ENCODE peak calls at places on chromosome 9, in four cellular contexts. O is choroid plexus epithelial cell, A is fibroblast of lung, P is mammary epithelial cell. F is an unnamed sample.

GRCh38 chr9:119375892-119376291 is 6.7 kb upstream of the BRINP1 start:
- DNase-seq in O (peak; percentile 25), A (peak; percentile 14), P (peak; percentile 33), F (peak; percentile 5)

GRCh38 chr9:35112257-35113020 is 3.2 kb downstream of the ATOSB start:
- DNase-seq in O (peak; percentile 62), A (peak; percentile 75), P (peak; percentile 63), F (peak; percentile 88)

GRCh38 chr9:96232539-96233241 is 69.3 kb downstream of the HSD17B3 start:
- DNase-seq in O (peak; percentile 78), A (no peak), P (peak; percentile 45), F (peak; percentile 73)

GRCh38 chr9:9412241-9412640 is 1200.6 kb downstream of the PTPRD start:
- DNase-seq in O (no peak), A (no peak), P (no peak), F (no peak)

GRCh38 chr9:90726215-90726614 is 75.4 kb upstream of the SYK start:
- DNase-seq in O (no peak), A (no peak), P (no peak), F (no peak)

GRCh38 chr9:38066167-38066906 is 2.7 kb downstream of the SHB start:
- DNase-seq in O (no peak), A (no peak), P (peak; percentile 52), F (no peak)

GRCh38 chr9:117075636-117076035 is 339.2 kb downstream of the ASTN2 start:
- DNase-seq in O (no peak), A (no peak), P (no peak), F (no peak)

GRCh38 chr9:35517136-35517535 is 27.2 kb downstream of the RUSC2 start:
- DNase-seq in O (no peak), A (peak; percentile 53), P (peak; percentile 50), F (no peak)

GRCh38 chr9:123933801-123934200 is 3.9 kb upstream of the DENND1A start:
- DNase-seq in O (no peak), A (no peak), P (no peak), F (no peak)

GRCh38 chr9:81573415-81574321 is 115.7 kb downstream of the TLE1 start:
- DNase-seq in O (no peak), A (no peak), P (no peak), F (no peak)

GRCh38 chr9:137445930-137446431 is 4.8 kb upstream of the ENTPD8 start:
- DNase-seq in O (no peak), A (no peak), P (no peak), F (peak; percentile 40)

GRCh38 chr9:121780177-121780576 is 128.7 kb downstream of the DAB2IP start:
- DNase-seq in O (no peak), A (no peak), P (no peak), F (no peak)

GRCh38 chr9:122402403-122403268 is 31.8 kb downstream of the PTGS1 start:
- DNase-seq in O (peak; percentile 98), A (peak; percentile 96), P (peak; percentile 92), F (peak; percentile 100)

GRCh38 chr9:137315581-137316011 is 13.5 kb upstream of the NRARP start:
- DNase-seq in O (no peak), A (no peak), P (no peak), F (no peak)

GRCh38 chr9:111271481-111272080 is 58.4 kb downstream of the OR2K2 start:
- DNase-seq in O (peak; percentile 11), A (peak; percentile 51), P (no peak), F (peak; percentile 16)

GRCh38 chr9:111720170-111720569 is 58.8 kb downstream of the GNG10 start:
- DNase-seq in O (peak; percentile 11), A (no peak), P (no peak), F (no peak)

GRCh38 chr9:13485068-13485596 is 205.6 kb upstream of the MPDZ start:
- DNase-seq in O (peak; percentile 90), A (peak; percentile 94), P (peak; percentile 61), F (peak; percentile 99)

GRCh38 chr9:113682297-113682771 is 193.8 kb upstream of the ZNF618 start:
- DNase-seq in O (peak; percentile 90), A (peak; percentile 68), P (peak; percentile 85), F (peak; percentile 92)

GRCh38 chr9:135422340-135422944 is 57.1 kb upstream of the PPP1R26 start:
- DNase-seq in O (no peak), A (no peak), P (no peak), F (no peak)

GRCh38 chr9:95081998-95082397 is 235.5 kb downstream of the FANCC start:
- DNase-seq in O (no peak), A (no peak), P (no peak), F (no peak)

GRCh38 chr9:32431940-32432555 is 47.6 kb downstream of the ACO1 start:
- DNase-seq in O (peak; percentile 69), A (peak; percentile 52), P (peak; percentile 4), F (peak; percentile 52)

GRCh38 chr9:120403543-120403856 is 176.5 kb downstream of the CDK5RAP2 start:
- DNase-seq in O (no peak), A (no peak), P (no peak), F (no peak)

GRCh38 chr9:1083325-1083913 is 33.3 kb downstream of the DMRT2 start:
- DNase-seq in O (no peak), A (no peak), P (no peak), F (no peak)

GRCh38 chr9:87428659-87429058 is 69.0 kb upstream of the DAPK1 start:
- DNase-seq in O (no peak), A (no peak), P (no peak), F (no peak)

GRCh38 chr9:78319197-78320029 is 22.5 kb downstream of the PSAT1 start:
- DNase-seq in O (no peak), A (no peak), P (no peak), F (no peak)

GRCh38 chr9:13145340-13145739 is 134.2 kb downstream of the MPDZ start:
- DNase-seq in O (no peak), A (no peak), P (no peak), F (no peak)

GRCh38 chr9:132472599-132472998 is 62.6 kb downstream of the CFAP77 start:
- DNase-seq in O (no peak), A (no peak), P (no peak), F (no peak)

GRCh38 chr9:136050706-136051567 is 44.2 kb downstream of the NACC2 start:
- DNase-seq in O (no peak), A (peak; percentile 26), P (peak; percentile 56), F (no peak)

GRCh38 chr9:135898634-135899407 is 8.5 kb downstream of the CAMSAP1 start:
- DNase-seq in O (no peak), A (peak; percentile 78), P (no peak), F (peak; percentile 93)

GRCh38 chr9:4743131-4743875 is 2.3 kb upstream of the AK3 start:
- DNase-seq in O (peak; percentile 64), A (no peak), P (peak; percentile 86), F (peak; percentile 14)

GRCh38 chr9:27572566-27572917 is 739 bp downstream of the C9orf72 start:
- DNase-seq in O (peak; percentile 59), A (peak; percentile 44), P (peak; percentile 67), F (peak; percentile 32)

GRCh38 chr9:95077053-95077765 is 240.3 kb downstream of the FANCC start:
- DNase-seq in O (no peak), A (no peak), P (no peak), F (no peak)

GRCh38 chr9:128362774-128363173 is 8.4 kb upstream of the URM1 start:
- DNase-seq in O (no peak), A (no peak), P (no peak), F (no peak)

GRCh38 chr9:128358861-128359260 is 12.3 kb upstream of the URM1 start:
- DNase-seq in O (no peak), A (no peak), P (no peak), F (no peak)

GRCh38 chr9:128361981-128362646 is 9.1 kb upstream of the URM1 start:
- DNase-seq in O (peak; percentile 86), A (peak; percentile 74), P (peak; percentile 72), F (peak; percentile 90)

GRCh38 chr9:128360826-128361225 is 10.3 kb upstream of the URM1 start:
- DNase-seq in O (no peak), A (no peak), P (no peak), F (no peak)

GRCh38 chr9:128361296-128361980 is 9.7 kb upstream of the URM1 start:
- DNase-seq in O (no peak), A (no peak), P (no peak), F (no peak)
- H3K4me3 ChIP-seq in O (peak overlapping the region; percentile 65), A (peak overlapping the region; percentile 39), P (no peak overlapping the region), F (no peak overlapping the region)

GRCh38 chr9:2229109-2229733 is 214.1 kb downstream of the SMARCA2 start:
- DNase-seq in O (no peak), A (no peak), P (peak; percentile 37), F (no peak)

GRCh38 chr9:2228641-2229040 is 213.5 kb downstream of the SMARCA2 start:
- DNase-seq in O (no peak), A (no peak), P (no peak), F (no peak)

GRCh38 chr9:2230362-2230761 is 215.2 kb downstream of the SMARCA2 start:
- DNase-seq in O (no peak), A (no peak), P (peak; percentile 18), F (no peak)

GRCh38 chr9:2227468-2227867 is 212.3 kb downstream of the SMARCA2 start:
- DNase-seq in O (no peak), A (peak; percentile 70), P (no peak), F (peak; percentile 90)

DNA sequence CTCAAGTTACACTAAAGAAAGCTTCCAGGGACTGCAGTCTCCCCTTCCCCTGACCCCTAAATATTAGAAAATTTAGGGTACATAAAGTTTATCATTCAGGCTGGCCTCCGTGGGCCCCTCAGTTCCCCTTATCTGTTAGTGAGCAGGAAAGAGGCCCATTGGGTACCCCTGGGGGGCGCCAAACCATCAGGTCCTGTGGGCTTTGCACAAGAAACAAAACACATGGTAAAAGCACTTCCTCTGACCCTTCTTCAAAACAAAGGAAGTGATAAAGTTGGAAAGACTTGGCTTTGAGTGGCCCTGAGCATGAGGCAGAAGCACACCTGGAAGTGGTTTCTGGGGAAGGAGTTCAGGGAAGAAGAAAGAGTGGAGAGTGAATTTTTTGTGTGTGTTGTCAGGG is 213.0 kb downstream of the SMARCA2 start:
- DNase-seq in O (no peak), A (no peak), P (no peak), F (no peak)
- TF ChIP-seq CTCF in O (peak; percentile 57), A (no peak), P (peak; percentile 25), F (no peak)

GRCh38 chr9:6956796-6957355 is 199.1 kb downstream of the KDM4C start:
- DNase-seq in O (no peak), A (no peak), P (no peak), F (no peak)

GRCh38 chr9:6960777-6961176 is 203.0 kb downstream of the KDM4C start:
- DNase-seq in O (no peak), A (no peak), P (no peak), F (no peak)

GRCh38 chr9:6959275-6960000 is 201.7 kb downstream of the KDM4C start:
- DNase-seq in O (no peak), A (no peak), P (no peak), F (no peak)

DNA sequence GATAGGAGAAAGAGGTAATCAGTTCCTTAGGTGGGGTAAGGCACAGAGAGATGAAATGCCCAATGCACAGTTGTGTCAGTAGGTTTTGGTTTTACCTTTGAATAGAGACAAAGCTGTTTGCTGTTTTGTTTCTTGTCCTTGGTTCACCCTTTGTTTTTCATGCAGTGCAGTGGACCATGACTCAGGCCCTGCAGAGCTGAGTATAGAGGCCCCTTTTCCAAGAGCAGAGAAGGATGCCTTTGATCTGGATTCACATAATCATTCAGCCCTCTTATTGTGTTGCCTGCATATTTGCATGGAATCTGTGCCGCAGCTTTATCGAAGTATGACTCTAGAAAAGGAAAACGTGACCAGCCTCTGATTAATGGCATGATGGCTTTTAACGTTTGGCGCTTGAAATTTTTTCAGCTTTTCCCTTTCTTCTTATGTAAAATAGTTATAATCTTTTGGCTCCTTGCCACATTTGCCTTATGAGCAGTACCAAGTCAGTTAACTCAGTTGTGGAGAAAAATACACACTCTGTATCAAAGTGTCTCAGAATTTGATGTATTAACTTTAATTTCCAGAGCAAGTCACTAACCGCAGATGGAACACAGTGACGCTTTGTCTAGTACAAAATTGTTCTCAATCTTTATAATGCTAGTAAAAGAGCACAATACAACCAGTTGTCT is 197.6 kb downstream of the KDM4C start:
- DNase-seq in O (peak; percentile 77), A (peak; percentile 88), P (no peak), F (peak; percentile 73)
- H3K4me3 ChIP-seq in O (no peak overlapping the region), A (no peak overlapping the region), P (no peak overlapping the region), F (no peak overlapping the region)

GRCh38 chr9:36855443-36856315 is 178.4 kb downstream of the PAX5 start:
- DNase-seq in O (peak; percentile 7), A (no peak), P (no peak), F (no peak)
- TF ChIP-seq CTCF in O (peak; percentile 37), A (no peak), P (no peak), F (peak; percentile 13)